ENCODE peak calls at places on chromosomes 2 and 18, in seven cellular contexts. Z is SJSA1; L is lower lobe of right lung; F is adrenal gland; C is CD4-positive, CD25-positive, alpha-beta regulatory T cell; O is fibroblast of lung; J is H9. B is an unnamed sample. For H3K4me1, the result is how much of the 10 kb centered on the place peaks cover.

GRCh38 chr2:102615620-102616436 is 3.5 kb upstream of the SLC9A2 start:
- DNase-seq in Z (peak), L (peak), F (peak), C (no peak), O (peak), J (peak), B (no peak)

GRCh38 chr2:30530346-30530745 is 83.3 kb downstream of the LCLAT1 start:
- DNase-seq in Z (no peak), L (no peak), F (no peak), C (no peak), O (no peak), J (no peak), B (no peak)

GRCh38 chr2:68925298-68925885 is 27.3 kb downstream of the GKN2 start:
- DNase-seq in Z (peak), L (no peak), F (no peak), C (peak), O (peak), J (peak), B (no peak)

GRCh38 chr2:213246665-213247281 is 37.5 kb upstream of the SPAG16 start:
- DNase-seq in Z (no peak), L (no peak), F (peak), C (peak), O (peak), J (no peak), B (no peak)

GRCh38 chr2:28199995-28200394 is 192.7 kb upstream of the FOSL2 start:
- DNase-seq in Z (no peak), L (no peak), F (no peak), C (no peak), O (peak), J (no peak), B (no peak)

GRCh38 chr2:99431587-99432275 is 58.1 kb downstream of the REV1 start:
- DNase-seq in Z (no peak), L (no peak), F (no peak), C (no peak), O (no peak), J (no peak), B (no peak)

GRCh38 chr2:58350484-58350883 is 109.4 kb upstream of the FANCL start:
- DNase-seq in Z (no peak), L (no peak), F (no peak), C (no peak), O (no peak), J (no peak), B (no peak)

GRCh38 chr2:120605231-120605935 is 130.3 kb upstream of the GLI2 start:
- DNase-seq in Z (no peak), L (peak), F (no peak), C (no peak), O (peak), J (no peak), B (no peak)

GRCh38 chr2:19351499-19351898 is 6.9 kb downstream of the OSR1 start:
- DNase-seq in Z (no peak), L (no peak), F (no peak), C (no peak), O (no peak), J (no peak), B (no peak)

GRCh38 chr18:79317718-79318117 is 78.0 kb upstream of the NFATC1 start:
- DNase-seq in Z (no peak), L (no peak), F (no peak), C (no peak), O (no peak), J (no peak), B (no peak)

GRCh38 chr2:39735648-39736047 is 43.4 kb downstream of the THUMPD2 start:
- DNase-seq in Z (no peak), L (no peak), F (no peak), C (no peak), O (peak), J (no peak), B (no peak)

GRCh38 chr2:55311444-55311870 is 42.4 kb upstream of the MTIF2 start:
- DNase-seq in Z (peak), L (no peak), F (no peak), C (no peak), O (peak), J (no peak), B (no peak)

GRCh38 chr2:6073260-6074141 is 381.3 kb downstream of the SOX11 start:
- DNase-seq in Z (no peak), L (no peak), F (peak), C (no peak), O (peak), J (no peak), B (no peak)

GRCh38 chr2:64773461-64774118 is 119.9 kb upstream of the SERTAD2 start:
- DNase-seq in Z (no peak), L (no peak), F (no peak), C (no peak), O (no peak), J (no peak), B (no peak)

GRCh38 chr2:201795608-201796477 is 10.5 kb upstream of the CDK15 start:
- DNase-seq in Z (peak), L (no peak), F (peak), C (no peak), O (peak), J (peak), B (no peak)

GRCh38 chr2:12032421-12032820 is 286.0 kb downstream of the LPIN1 start:
- DNase-seq in Z (no peak), L (no peak), F (no peak), C (no peak), O (no peak), J (no peak), B (no peak)

GRCh38 chr2:41782306-41783158 is 265.3 kb upstream of the PKDCC start:
- DNase-seq in Z (peak), L (no peak), F (no peak), C (peak), O (peak), J (no peak), B (no peak)

GRCh38 chr2:16662440-16662839 is 3.2 kb downstream of the CYRIA start:
- DNase-seq in Z (no peak), L (no peak), F (no peak), C (no peak), O (peak), J (no peak), B (peak)

GRCh38 chr18:58661423-58661822 is 9.8 kb upstream of the MALT1 start:
- DNase-seq in Z (no peak), L (no peak), F (no peak), C (no peak), O (no peak), J (no peak), B (no peak)

GRCh38 chr2:200708951-200709350 is 102.8 kb upstream of the BZW1 start:
- DNase-seq in Z (no peak), L (no peak), F (no peak), C (no peak), O (no peak), J (no peak), B (no peak)

GRCh38 chr2:10447300-10448207 is 573 bp downstream of the ODC1 start:
- DNase-seq in Z (peak), L (peak), F (peak), C (peak), O (peak), J (peak), B (no peak)

GRCh38 chr2:150209746-150210145 is 277.7 kb downstream of the RND3 start:
- DNase-seq in Z (no peak), L (no peak), F (no peak), C (no peak), O (no peak), J (no peak), B (no peak)

GRCh38 chr2:146940016-146940685 is 904.7 kb upstream of the ACVR2A start:
- DNase-seq in Z (no peak), L (no peak), F (no peak), C (no peak), O (no peak), J (no peak), B (no peak)

GRCh38 chr2:46339200-46339599 is 42.0 kb downstream of the EPAS1 start:
- DNase-seq in Z (no peak), L (no peak), F (no peak), C (no peak), O (no peak), J (no peak), B (no peak)

GRCh38 chr2:86393521-86394490 is 47.4 kb upstream of the KDM3A start:
- DNase-seq in Z (peak), L (peak), F (peak), C (no peak), O (peak), J (no peak), B (no peak)

GRCh38 chr18:77124452-77124922 is 8.1 kb downstream of the MBP start:
- DNase-seq in Z (no peak), L (no peak), F (no peak), C (peak), O (peak), J (no peak), B (peak)

GRCh38 chr2:177334940-177335543 is 57.5 kb upstream of the AGPS start:
- DNase-seq in Z (peak), L (no peak), F (peak), C (peak), O (peak), J (no peak), B (no peak)

GRCh38 chr2:139394801-139395200 is 614.6 kb upstream of the NXPH2 start:
- DNase-seq in Z (no peak), L (no peak), F (no peak), C (no peak), O (no peak), J (no peak), B (no peak)

GRCh38 chr18:27921904-27922541 is 254.9 kb downstream of the CDH2 start:
- DNase-seq in Z (peak), L (no peak), F (no peak), C (no peak), O (peak), J (peak), B (no peak)

GRCh38 chr2:101255501-101255900 is 2.8 kb downstream of the CNOT11 start:
- DNase-seq in Z (no peak), L (no peak), F (no peak), C (no peak), O (peak), J (no peak), B (no peak)

DNA sequence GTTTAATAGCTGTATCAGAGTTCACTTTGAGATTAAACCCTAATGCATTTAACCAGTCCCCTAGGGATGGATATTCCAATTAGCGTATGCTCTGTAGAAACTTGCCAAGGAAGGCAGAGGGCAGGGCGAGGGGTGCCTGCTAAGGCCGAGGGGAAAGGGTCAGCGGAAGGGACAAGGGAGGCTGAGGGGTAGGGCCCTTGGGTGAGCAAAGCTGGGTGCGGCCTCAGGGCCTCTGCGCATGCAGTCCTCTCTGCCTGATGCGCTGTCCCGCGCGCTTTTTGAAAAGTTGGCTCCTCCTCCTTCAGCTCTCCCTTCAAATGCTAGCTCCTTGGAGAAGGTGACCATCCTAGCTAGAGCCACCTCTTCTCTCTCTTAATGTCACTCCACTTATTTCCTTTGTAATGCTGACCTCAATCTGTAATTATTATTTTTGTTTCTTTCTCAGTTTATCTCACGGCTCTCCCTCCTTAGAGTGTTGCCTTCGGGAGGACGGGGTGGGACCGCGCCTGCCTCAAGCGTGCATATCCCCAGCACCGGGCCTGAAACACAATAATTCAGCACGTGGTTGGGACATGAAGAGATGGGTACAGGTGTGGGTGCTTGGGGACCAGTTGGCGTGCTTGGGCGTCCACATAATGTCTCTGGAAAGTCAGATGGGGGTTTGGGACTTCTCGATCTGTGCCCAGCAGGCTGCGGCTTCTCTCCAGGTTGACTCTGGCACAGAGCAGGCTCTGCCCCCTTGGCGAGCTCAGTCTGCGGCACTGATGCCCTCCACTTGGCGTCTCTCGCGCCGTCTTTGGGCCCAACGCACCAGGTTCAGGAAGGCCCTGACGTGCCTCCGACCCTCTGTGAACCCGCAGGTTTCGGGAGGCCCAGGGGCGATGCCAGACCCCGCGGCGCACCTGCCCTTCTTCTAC is 10.0 kb downstream of the ZAP70 start:
- DNase-seq in Z (no peak), L (no peak), F (no peak), C (no peak), O (no peak), J (no peak), B (no peak)
- H3K4me1 ChIP-seq in Z (under half), L (under half), F (under half), C (half or more), O (under half), J (under half), B (under half)

GRCh38 chr2:236969767-236970655 is 115.7 kb upstream of the COPS8 start:
- DNase-seq in Z (no peak), L (no peak), F (no peak), C (no peak), O (no peak), J (no peak), B (no peak)

GRCh38 chr2:236972491-236973379 is 113.0 kb upstream of the COPS8 start:
- DNase-seq in Z (peak), L (no peak), F (peak), C (no peak), O (peak), J (peak), B (no peak)

GRCh38 chr2:236971131-236971850 is 114.4 kb upstream of the COPS8 start:
- DNase-seq in Z (no peak), L (peak), F (peak), C (no peak), O (no peak), J (no peak), B (no peak)

GRCh38 chr2:236970656-236971010 is 115.1 kb upstream of the COPS8 start:
- DNase-seq in Z (no peak), L (no peak), F (no peak), C (no peak), O (no peak), J (no peak), B (no peak)

GRCh38 chr2:236971919-236972381 is 113.7 kb upstream of the COPS8 start:
- DNase-seq in Z (no peak), L (no peak), F (no peak), C (no peak), O (no peak), J (no peak), B (no peak)
- H3K4me1 ChIP-seq in Z (under half), L (under half), F (under half), C (under half), O (under half), J (under half), B (under half)

GRCh38 chr2:163697846-163698637 is 37.8 kb downstream of the FIGN start:
- DNase-seq in Z (no peak), L (no peak), F (no peak), C (no peak), O (no peak), J (no peak), B (no peak)

GRCh38 chr2:163698857-163699256 is 37.0 kb downstream of the FIGN start:
- DNase-seq in Z (no peak), L (no peak), F (no peak), C (no peak), O (peak), J (peak), B (no peak)

GRCh38 chr2:163693484-163693883 is 42.3 kb downstream of the FIGN start:
- DNase-seq in Z (no peak), L (no peak), F (no peak), C (no peak), O (no peak), J (no peak), B (no peak)

GRCh38 chr2:163701399-163702195 is 34.2 kb downstream of the FIGN start:
- DNase-seq in Z (no peak), L (no peak), F (no peak), C (no peak), O (no peak), J (no peak), B (no peak)

GRCh38 chr2:163697429-163697828 is 38.4 kb downstream of the FIGN start:
- DNase-seq in Z (no peak), L (no peak), F (no peak), C (no peak), O (no peak), J (no peak), B (no peak)
- H3K4me1 ChIP-seq in Z (under half), L (under half), F (under half), C (under half), O (under half), J (under half), B (under half)

GRCh38 chr18:63312731-63313408 is 6.7 kb downstream of the BCL2 start:
- DNase-seq in Z (no peak), L (no peak), F (no peak), C (no peak), O (no peak), J (no peak), B (no peak)
- H3K4me1 ChIP-seq in Z (under half), L (under half), F (under half), C (half or more), O (under half), J (under half), B (half or more)

GRCh38 chr2:239266779-239267410 is 133.9 kb downstream of the HDAC4 start:
- DNase-seq in Z (no peak), L (no peak), F (peak), C (peak), O (no peak), J (no peak), B (no peak)
- H3K4me1 ChIP-seq in Z (half or more), L (half or more), F (half or more), C (half or more), O (under half), J (under half), B (half or more)

GRCh38 chr2:105748564-105748963 is 3.9 kb downstream of the NCK2 start:
- DNase-seq in Z (no peak), L (no peak), F (no peak), C (no peak), O (no peak), J (no peak), B (no peak)
- H3K4me1 ChIP-seq in Z (under half), L (under half), F (half or more), C (half or more), O (under half), J (under half), B (half or more)

GRCh38 chr18:36314098-36314497 is 16.6 kb downstream of the FHOD3 start:
- DNase-seq in Z (no peak), L (no peak), F (peak), C (no peak), O (peak), J (peak), B (peak)
- H3K4me1 ChIP-seq in Z (under half), L (under half), F (half or more), C (under half), O (under half), J (under half), B (under half)

GRCh38 chr2:236755278-236755840 is 185.7 kb downstream of the ACKR3 start:
- DNase-seq in Z (no peak), L (no peak), F (no peak), C (no peak), O (no peak), J (no peak), B (no peak)
- H3K4me1 ChIP-seq in Z (under half), L (under half), F (under half), C (under half), O (under half), J (under half), B (under half)